ENCODE peak calls at places on chromosomes 5 and 9, in seven cellular contexts. G is ascending aorta, A is heart right ventricle, I is HepG2, Y is lung, K is uterus, V is ovary. L is an unnamed sample.

GRCh38 chr5:131204964-131205363 is 34.2 kb downstream of the LYRM7 start:
- DNase-seq in V (no peak), I (no peak), K (no peak), Y (no peak), A (no peak), G (no peak), L (no peak)

GRCh38 chr5:56456002-56456401 is 222.9 kb upstream of the ANKRD55 start:
- DNase-seq in G (no peak), Y (no peak), K (no peak), I (no peak), V (no peak), A (no peak), L (no peak)

GRCh38 chr5:153629027-153629426 is 138.6 kb downstream of the GRIA1 start:
- DNase-seq in Y (peak), V (peak), K (peak), G (peak), I (no peak), A (no peak), L (no peak)

GRCh38 chr9:89419978-89420394 is 77.9 kb downstream of the SEMA4D start:
- DNase-seq in I (no peak), G (no peak), Y (no peak), K (no peak), A (no peak), V (no peak), L (no peak)

GRCh38 chr5:158634713-158635112 is 465.0 kb downstream of the EBF1 start:
- DNase-seq in I (no peak), A (no peak), Y (no peak), G (no peak), K (no peak), V (no peak), L (no peak)

GRCh38 chr5:87081511-87082372 is 185.9 kb upstream of the RASA1 start:
- DNase-seq in K (no peak), V (no peak), Y (peak), I (no peak), G (no peak), A (no peak), L (no peak)

GRCh38 chr9:74653437-74654080 is 156.4 kb downstream of the RORB start:
- DNase-seq in I (no peak), Y (no peak), G (no peak), V (no peak), K (no peak), A (no peak), L (no peak)

GRCh38 chr5:177537389-177538361 is 16.7 kb downstream of the FAM193B start:
- DNase-seq in Y (no peak), I (no peak), K (peak), V (no peak), G (no peak), A (peak), L (no peak)

GRCh38 chr5:151082976-151083651 is 2.3 kb upstream of the TNIP1 start:
- DNase-seq in V (no peak), Y (peak), I (no peak), K (no peak), A (no peak), G (no peak), L (no peak)

GRCh38 chr5:56479126-56479525 is 246.0 kb upstream of the ANKRD55 start:
- DNase-seq in K (no peak), V (no peak), Y (no peak), A (no peak), G (no peak), I (no peak), L (no peak)

GRCh38 chr9:84659273-84659672 is 10.3 kb upstream of the NTRK2 start:
- DNase-seq in K (no peak), I (no peak), A (no peak), Y (no peak), G (no peak), V (no peak), L (no peak)

GRCh38 chr9:69937358-69937757 is 106.3 kb upstream of the MAMDC2 start:
- DNase-seq in V (no peak), A (no peak), I (no peak), G (no peak), Y (no peak), K (no peak), L (no peak)

GRCh38 chr5:112862085-112862484 is 998 bp downstream of the SRP19 start:
- DNase-seq in G (no peak), I (peak), A (no peak), V (no peak), K (no peak), Y (no peak), L (no peak)

GRCh38 chr9:14193338-14193980 is 120.5 kb downstream of the NFIB start:
- DNase-seq in Y (no peak), I (no peak), G (no peak), V (no peak), A (no peak), K (no peak), L (no peak)

GRCh38 chr5:123089572-123089970 is 530 bp downstream of the PRDM6 start:
- DNase-seq in A (no peak), Y (no peak), V (peak), G (no peak), K (no peak), I (peak), L (no peak)

GRCh38 chr5:53243403-53243802 is 133.8 kb upstream of the MOCS2 start:
- DNase-seq in Y (no peak), A (no peak), I (no peak), G (no peak), K (no peak), V (no peak), L (no peak)

GRCh38 chr5:143685416-143685815 is 126.5 kb upstream of the HMHB1 start:
- DNase-seq in I (peak), V (no peak), Y (no peak), A (no peak), K (no peak), G (no peak), L (no peak)
- TF ChIP-seq CTCF in I (peak), V (no peak), Y (no peak), A (peak), K (no peak), G (no peak), L (no peak)

GRCh38 chr9:16868706-16869105 is 1.8 kb downstream of the BNC2 start:
- DNase-seq in V (no peak), A (no peak), G (no peak), Y (no peak), I (no peak), K (no peak), L (no peak)
- H3K27ac ChIP-seq in V (peak), A (peak), G (peak), Y (no peak), I (no peak), K (peak), L (peak)

GRCh38 chr5:41755705-41756104 is 114.5 kb downstream of the OXCT1 start:
- DNase-seq in V (no peak), G (no peak), Y (no peak), I (no peak), K (no peak), A (no peak), L (no peak)

GRCh38 chr5:41751867-41752266 is 118.4 kb downstream of the OXCT1 start:
- DNase-seq in G (no peak), V (no peak), K (no peak), Y (no peak), A (no peak), I (no peak), L (no peak)

GRCh38 chr5:41754857-41755256 is 115.4 kb downstream of the OXCT1 start:
- DNase-seq in K (no peak), G (no peak), I (no peak), V (no peak), A (no peak), Y (no peak), L (no peak)
- TF ChIP-seq CTCF in K (no peak), G (no peak), I (no peak), V (no peak), A (no peak), Y (no peak), L (no peak)

DNA sequence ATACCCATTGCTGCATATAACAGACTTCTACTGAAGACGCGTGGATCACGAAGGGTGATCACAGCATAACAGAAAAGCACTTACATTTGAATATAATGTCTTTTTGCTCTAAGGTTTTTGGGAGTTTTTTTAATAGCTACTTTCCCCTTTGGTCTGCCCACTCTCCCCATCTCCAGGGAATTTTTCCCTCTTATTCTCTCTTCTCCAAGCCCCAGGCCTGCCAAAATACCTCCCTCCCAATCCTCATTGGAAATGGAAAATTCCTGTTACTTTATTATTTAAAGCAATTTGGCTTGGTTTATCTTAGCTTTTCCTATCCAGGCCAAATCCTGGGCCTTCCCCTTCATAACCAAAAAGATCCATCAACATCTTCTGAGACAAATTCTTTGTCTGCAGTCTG is 22.3 kb upstream of the SSBP2 start:
- DNase-seq in Y (no peak), K (no peak), A (no peak), G (no peak), V (no peak), I (no peak), L (no peak)
- H3K27ac ChIP-seq in Y (no peak), K (peak), A (peak), G (peak), V (no peak), I (no peak), L (peak)

DNA sequence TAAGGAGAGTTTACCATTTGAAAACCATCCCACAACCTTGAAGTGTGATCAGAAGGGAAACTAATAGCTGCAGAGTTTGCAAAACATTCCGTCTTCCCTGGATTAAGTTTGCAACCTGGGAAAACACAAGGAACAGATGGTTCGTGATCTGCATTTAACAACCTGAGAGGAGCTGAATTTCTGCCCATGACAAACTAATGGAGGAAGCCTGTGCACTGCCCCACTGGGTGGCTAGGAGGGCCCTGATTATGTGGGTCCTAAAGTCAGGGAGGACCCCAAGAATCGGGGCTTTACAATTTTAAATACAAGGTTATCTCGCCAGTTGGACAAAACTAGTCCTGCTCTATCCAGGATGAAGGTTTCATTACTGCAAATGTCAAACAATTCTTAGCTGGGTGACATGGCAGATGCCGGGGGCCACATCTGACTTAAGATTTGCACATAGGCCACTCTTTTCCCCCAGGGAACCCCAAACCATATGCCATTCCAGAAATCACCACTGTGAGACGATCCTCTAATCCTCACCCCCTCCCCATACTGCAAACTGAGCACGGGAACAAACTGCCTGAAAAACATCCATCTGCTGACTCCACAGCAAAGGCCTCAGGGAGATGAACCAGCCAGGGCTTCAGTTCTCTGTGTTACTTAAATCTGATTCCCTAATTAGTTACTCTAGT is 35.4 kb downstream of the MTX3 start:
- DNase-seq in K (no peak), A (no peak), G (no peak), V (no peak), I (no peak), Y (no peak), L (no peak)
- TF ChIP-seq CTCF in K (no peak), A (no peak), G (no peak), V (no peak), I (no peak), Y (no peak), L (no peak)

DNA sequence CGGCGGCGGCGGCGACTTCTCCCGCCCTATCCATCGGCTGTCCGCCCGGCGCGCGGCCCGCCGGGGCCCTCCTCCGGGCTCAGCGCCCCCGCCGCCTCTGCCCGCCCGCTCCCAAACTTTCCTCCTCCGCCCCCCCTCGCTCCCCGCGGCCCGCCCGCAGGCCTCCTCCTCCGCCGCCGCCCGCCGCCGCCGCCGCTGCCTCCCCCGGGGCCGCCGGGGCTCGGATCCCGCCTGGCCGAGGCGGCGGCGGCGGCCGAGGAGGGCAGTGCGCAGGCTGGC is 460 bp upstream of the PBX3 start:
- DNase-seq in I (no peak), Y (no peak), V (no peak), G (no peak), A (no peak), K (no peak), L (no peak)
- H3K27ac ChIP-seq in I (no peak), Y (peak), V (peak), G (peak), A (peak), K (peak), L (peak)

DNA sequence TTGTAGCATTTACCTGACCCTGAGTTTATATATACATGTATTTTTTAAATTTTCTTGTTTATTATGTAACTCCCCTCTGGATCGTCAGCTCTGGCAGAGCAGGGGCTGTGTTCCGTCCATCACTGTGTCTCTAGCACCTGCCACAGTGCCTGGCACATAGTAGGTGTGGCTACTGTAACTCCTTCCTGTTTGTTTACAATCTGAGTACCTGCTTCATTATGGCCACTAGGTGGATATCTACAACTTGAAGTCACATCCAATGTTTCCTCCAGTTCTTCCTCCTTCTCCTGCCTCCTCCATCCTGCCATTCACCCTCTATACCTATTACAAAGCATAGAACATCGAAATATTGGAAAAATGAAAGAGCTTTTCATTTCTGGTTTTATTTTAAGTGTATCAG is 14.2 kb upstream of the PPP1R2B start:
- DNase-seq in Y (no peak), G (no peak), V (no peak), I (peak), A (no peak), K (no peak), L (no peak)
- TF ChIP-seq CTCF in Y (no peak), G (no peak), V (no peak), I (peak), A (no peak), K (no peak), L (no peak)

DNA sequence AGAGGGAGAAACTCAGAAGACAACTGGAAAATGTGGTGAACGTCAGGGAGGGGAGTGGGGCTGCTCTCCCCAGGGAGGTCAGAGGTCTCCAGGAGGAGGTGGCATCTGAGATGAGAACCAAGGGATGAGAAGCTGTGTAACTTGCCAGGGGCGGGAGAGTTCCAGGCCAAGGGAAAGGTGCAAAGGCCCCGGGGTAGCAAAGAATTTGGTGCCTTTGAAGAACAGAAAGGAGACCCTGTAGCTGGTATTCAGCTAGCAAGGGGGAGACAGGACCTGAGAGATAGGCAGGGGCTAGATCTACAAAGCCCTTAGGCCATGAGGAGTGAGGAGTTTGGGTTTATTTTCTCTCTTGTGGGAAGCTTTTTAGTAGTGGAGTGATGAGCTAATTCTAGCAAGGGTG is 3.3 kb downstream of the DNM1 start:
- DNase-seq in V (no peak), I (no peak), Y (no peak), G (no peak), K (no peak), A (no peak), L (no peak)
- H3K27ac ChIP-seq in V (no peak), I (no peak), Y (no peak), G (no peak), K (no peak), A (no peak), L (no peak)